ENCODE peak calls at places on chromosomes 7 and 10, in nine cellular contexts. L is glutamatergic neuron; C is epithelial cell of esophagus; G is stimulated activated CD4-positive, alpha-beta T cell treated with anti-CD3 and anti-CD28 coated beads, Interleukin-15, amount 100 ng/mL, for 24 hours; Z is nucleus accumbens; R is kidney glomerular epithelial cell; E is lower lobe of right lung; O is activated T-cell treated with anti-CD3 and anti-CD28 coated beads, Interleukin-2, amount 50 U/mL, for 72 hours; T is AG09309. Y is an unnamed sample.

GRCh38 chr10:129808092-129808983 is 155.7 kb downstream of the EBF3 start:
- DNase-seq in L (no peak), O (no peak), T (no peak), C (no peak), G (no peak), E (no peak), Z (no peak), R (no peak), Y (no peak)

GRCh38 chr10:12111528-12111927 is 17.9 kb upstream of the SEC61A2 start:
- DNase-seq in T (no peak), Z (no peak), O (no peak), L (no peak), E (no peak), G (no peak), C (no peak), R (no peak), Y (no peak)

GRCh38 chr7:157872447-157872846 is 535.6 kb downstream of the DNAJB6 start:
- DNase-seq in G (no peak), R (no peak), E (no peak), Z (no peak), O (no peak), T (no peak), C (no peak), L (no peak), Y (no peak)

GRCh38 chr10:127853868-127854768 is 38.6 kb downstream of the CLRN3 start:
- DNase-seq in G (peak), R (peak), L (peak), O (peak), Z (peak), T (peak), E (peak), C (peak), Y (peak)

GRCh38 chr10:49350138-49350537 is 45.8 kb downstream of the DRGX start:
- DNase-seq in R (no peak), G (no peak), O (no peak), Z (no peak), T (no peak), E (no peak), L (no peak), C (no peak), Y (no peak)

GRCh38 chr7:37925620-37926019 is 5.2 kb downstream of the EPDR1 start:
- DNase-seq in T (no peak), C (no peak), L (no peak), Z (no peak), R (no peak), O (no peak), E (no peak), G (no peak), Y (no peak)

GRCh38 chr10:5663692-5664427 is 2.5 kb downstream of the ASB13 start:
- DNase-seq in G (no peak), E (no peak), T (no peak), L (no peak), Z (no peak), R (no peak), O (no peak), C (no peak), Y (no peak)

GRCh38 chr10:29009464-29009863 is 279.4 kb upstream of the LYZL1 start:
- DNase-seq in R (no peak), Z (no peak), T (no peak), L (no peak), O (no peak), G (no peak), C (no peak), E (no peak), Y (no peak)

GRCh38 chr10:17883621-17884020 is 68.1 kb upstream of the SLC39A12 start:
- DNase-seq in C (no peak), L (no peak), G (no peak), E (no peak), T (no peak), R (no peak), O (no peak), Z (no peak), Y (no peak)

GRCh38 chr10:4650109-4650508 is 175.9 kb upstream of the AKR1E2 start:
- DNase-seq in L (no peak), R (no peak), G (no peak), T (no peak), Z (no peak), E (no peak), C (no peak), O (no peak), Y (no peak)

GRCh38 chr7:44084695-44085094 is 2.4 kb upstream of the POLM start:
- DNase-seq in R (no peak), O (no peak), Z (no peak), G (no peak), C (no peak), E (no peak), L (no peak), T (peak), Y (no peak)

GRCh38 chr10:88505680-88506215 is 77.4 kb downstream of the RNLS start:
- DNase-seq in G (no peak), Z (no peak), E (no peak), C (no peak), R (no peak), T (no peak), L (no peak), O (no peak), Y (no peak)

Y was measured in NK-92 treated with Interleukin-12 subunit alpha and Interleukin-12 subunit beta, amount 100 ng/mL, for 24 hours.